ENCODE peak calls at places on chromosomes 7 and 10, in six cellular contexts. F, M, R, H, Z and B are unnamed samples.

GRCh38 chr7:47045169-47045568 is 536.7 kb downstream of the TNS3 start:
- DNase-seq in F (peak; percentile 27), M (no peak), R (no peak), H (peak; percentile 25), Z (no peak), B (no peak)

GRCh38 chr7:42125321-42125720 is 111.7 kb downstream of the GLI3 start:
- DNase-seq in F (no peak), M (no peak), R (no peak), H (no peak), Z (no peak), B (no peak)

GRCh38 chr7:156751319-156751718 is 110.7 kb downstream of the RNF32 start:
- DNase-seq in F (peak; percentile 68), M (no peak), R (peak; percentile 82), H (peak; percentile 89), Z (peak; percentile 83), B (no peak)

GRCh38 chr10:130957978-130958377 is 353.5 kb downstream of the TCERG1L start:
- DNase-seq in F (no peak), M (no peak), R (no peak), H (no peak), Z (no peak), B (no peak)

GRCh38 chr10:79241990-79242619 is 105.2 kb upstream of the PPIF start:
- DNase-seq in F (peak; percentile 84), M (peak; percentile 17), R (peak; percentile 63), H (no peak), Z (peak; percentile 42), B (no peak)

GRCh38 chr7:50502001-50502684 is 52.0 kb upstream of the FIGNL1 start:
- DNase-seq in F (peak; percentile 97), M (no peak), R (peak; percentile 78), H (peak; percentile 98), Z (peak; percentile 87), B (no peak)

GRCh38 chr10:35564276-35564982 is 40.7 kb upstream of the GJD4 start:
- DNase-seq in F (peak; percentile 82), M (no peak), R (no peak), H (peak; percentile 27), Z (no peak), B (no peak)

GRCh38 chr7:83913174-83913573 is 264.2 kb upstream of the SEMA3E start:
- DNase-seq in F (no peak), M (no peak), R (no peak), H (no peak), Z (no peak), B (no peak)

GRCh38 chr10:52488606-52489485 is 174.8 kb downstream of the DKK1 start:
- DNase-seq in F (peak; percentile 75), M (no peak), R (peak; percentile 45), H (peak; percentile 49), Z (peak; percentile 46), B (no peak)

GRCh38 chr7:157719008-157719682 is 382.3 kb downstream of the DNAJB6 start:
- DNase-seq in F (no peak), M (no peak), R (no peak), H (no peak), Z (no peak), B (no peak)

GRCh38 chr10:22437620-22438588 is 92.6 kb downstream of the SPAG6 start:
- DNase-seq in F (peak; percentile 58), M (peak; percentile 58), R (no peak), H (peak; percentile 18), Z (no peak), B (peak; percentile 44)